ENCODE peak calls at places on chromosomes 1 and 21, in six cellular contexts. B is cerebellum; K is COR-L47; Q is CD8-positive, alpha-beta memory T cell; F is neural progenitor cell; E is cardiac muscle cell. O is an unnamed sample.

GRCh38 chr21:40422851-40423635 is 423.9 kb downstream of the DSCAM start:
- DNase-seq in B (no peak), K (no peak), Q (no peak), F (no peak), E (no peak), O (no peak)

GRCh38 chr1:224696891-224697765 is 81.0 kb downstream of the CNIH3 start:
- DNase-seq in B (no peak), K (no peak), Q (no peak), F (no peak), E (no peak), O (no peak)

GRCh38 chr1:43766086-43766784 is 58.9 kb downstream of the ST3GAL3 start:
- DNase-seq in B (no peak), K (no peak), Q (no peak), F (peak), E (peak), O (no peak)

GRCh38 chr1:23837905-23838304 is 12.7 kb upstream of the HMGCL start:
- DNase-seq in B (no peak), K (no peak), Q (no peak), F (no peak), E (peak), O (peak)

GRCh38 chr1:147665521-147665920 is 4.8 kb downstream of the ACP6 start:
- DNase-seq in B (no peak), K (no peak), Q (no peak), F (peak), E (no peak), O (no peak)

GRCh38 chr1:4396571-4396970 is 257.8 kb upstream of the AJAP1 start:
- DNase-seq in B (no peak), K (peak), Q (no peak), F (peak), E (no peak), O (no peak)

GRCh38 chr1:39816431-39817090 is 27.9 kb upstream of the BMP8B start:
- DNase-seq in B (peak), K (peak), Q (peak), F (peak), E (peak), O (peak)

GRCh38 chr1:55386456-55386855 is 171.3 kb upstream of the USP24 start:
- DNase-seq in B (no peak), K (no peak), Q (no peak), F (no peak), E (no peak), O (no peak)

GRCh38 chr1:55060133-55060999 is 21.0 kb downstream of the PCSK9 start:
- DNase-seq in B (no peak), K (no peak), Q (no peak), F (no peak), E (no peak), O (no peak)

GRCh38 chr1:227486559-227486958 is 76.8 kb upstream of the ZNF678 start:
- DNase-seq in B (no peak), K (no peak), Q (no peak), F (no peak), E (no peak), O (no peak)

GRCh38 chr1:145962157-145963102 is 1.9 kb downstream of the ANKRD34A start:
- DNase-seq in B (peak), K (no peak), Q (peak), F (peak), E (no peak), O (peak)

GRCh38 chr1:43587001-43587400 is 56.3 kb downstream of the PTPRF start:
- DNase-seq in B (no peak), K (no peak), Q (no peak), F (no peak), E (no peak), O (no peak)

GRCh38 chr1:157968951-157969350 is 24.5 kb upstream of the KIRREL1 start:
- DNase-seq in B (no peak), K (no peak), Q (no peak), F (no peak), E (no peak), O (no peak)

GRCh38 chr1:166920561-166921475 is 44.8 kb upstream of the TADA1 start:
- DNase-seq in B (peak), K (no peak), Q (no peak), F (peak), E (peak), O (peak)

GRCh38 chr1:156860113-156860638 is 489 bp upstream of the NTRK1 start:
- DNase-seq in B (peak), K (peak), Q (peak), F (peak), E (peak), O (peak)

GRCh38 chr1:202852163-202852904 is 36.6 kb downstream of the RABIF start:
- DNase-seq in B (no peak), K (peak), Q (peak), F (peak), E (peak), O (no peak)

GRCh38 chr1:86502721-86503430 is 34.1 kb downstream of the CLCA1 start:
- DNase-seq in B (no peak), K (no peak), Q (no peak), F (peak), E (no peak), O (no peak)

GRCh38 chr1:74771913-74772515 is 39.1 kb downstream of the TYW3 start:
- DNase-seq in B (peak), K (peak), Q (peak), F (peak), E (peak), O (no peak)

GRCh38 chr1:184691719-184692324 is 62.8 kb downstream of the EDEM3 start:
- DNase-seq in B (peak), K (peak), Q (no peak), F (peak), E (peak), O (no peak)

GRCh38 chr1:95247607-95248006 is 13.6 kb downstream of the RWDD3 start:
- DNase-seq in B (peak), K (peak), Q (no peak), F (no peak), E (no peak), O (no peak)

GRCh38 chr1:62362952-62363325 is 43.7 kb upstream of the KANK4 start:
- DNase-seq in B (no peak), K (no peak), Q (no peak), F (no peak), E (no peak), O (peak)

GRCh38 chr1:85409516-85409915 is 55.4 kb downstream of the DDAH1 start:
- DNase-seq in B (no peak), K (no peak), Q (no peak), F (no peak), E (no peak), O (no peak)

GRCh38 chr21:43676391-43676790 is 17.0 kb downstream of the RRP1B start:
- DNase-seq in B (no peak), K (no peak), Q (no peak), F (no peak), E (no peak), O (no peak)

GRCh38 chr1:19273106-19273843 is 15.3 kb downstream of the AKR7A3 start:
- DNase-seq in B (no peak), K (no peak), Q (no peak), F (no peak), E (no peak), O (no peak)

GRCh38 chr1:886311-886710 is 37.4 kb upstream of the SAMD11 start:
- DNase-seq in B (no peak), K (no peak), Q (no peak), F (no peak), E (no peak), O (no peak)

GRCh38 chr1:93578911-93579825 is 102.5 kb downstream of the BCAR3 start:
- DNase-seq in B (no peak), K (no peak), Q (no peak), F (no peak), E (no peak), O (no peak)

GRCh38 chr1:56774067-56774609 is 45.1 kb downstream of the FYB2 start:
- DNase-seq in B (no peak), K (no peak), Q (no peak), F (no peak), E (no peak), O (no peak)

O was measured in pancreas.